ENCODE peak calls at places on chromosomes 7 and 10, in eight cellular contexts. P is heart right ventricle, V is GM23248, G is tibial nerve, K is adipocyte, N is upper lobe of left lung, J is body of pancreas, R is vagina. S is an unnamed sample. For H3K4me1, the result is how much of the 10 kb centered on the place peaks cover.

GRCh38 chr7:94514917-94515316 is 5.3 kb downstream of the CASD1 start:
- DNase-seq in P (no peak), V (no peak), G (no peak), K (no peak), N (no peak), J (no peak), R (no peak), S (no peak)

GRCh38 chr10:7458554-7458953 is 47.7 kb upstream of the SFMBT2 start:
- DNase-seq in P (no peak), V (peak), G (no peak), K (peak), N (no peak), J (no peak), R (no peak), S (no peak)

GRCh38 chr10:12252882-12253546 is 57.0 kb downstream of the CDC123 start:
- DNase-seq in P (no peak), V (peak), G (no peak), K (no peak), N (no peak), J (peak), R (no peak), S (no peak)

GRCh38 chr10:42984035-42984610 is 92.7 kb upstream of the RET start:
- DNase-seq in P (no peak), V (no peak), G (no peak), K (no peak), N (no peak), J (no peak), R (no peak), S (no peak)

GRCh38 chr7:34069676-34070075 is 164.3 kb downstream of the BMPER start:
- DNase-seq in P (no peak), V (peak), G (no peak), K (no peak), N (no peak), J (no peak), R (no peak), S (no peak)

GRCh38 chr7:128168667-128169210 is 72.3 kb upstream of the LEP start:
- DNase-seq in P (peak), V (peak), G (no peak), K (peak), N (no peak), J (peak), R (no peak), S (no peak)

GRCh38 chr7:140726304-140726703 is 29.8 kb downstream of the NDUFB2 start:
- DNase-seq in P (no peak), V (peak), G (no peak), K (peak), N (no peak), J (no peak), R (no peak), S (no peak)

GRCh38 chr10:69445094-69445493 is 6.2 kb upstream of the TSPAN15 start:
- DNase-seq in P (no peak), V (peak), G (no peak), K (no peak), N (no peak), J (no peak), R (no peak), S (no peak)

GRCh38 chr10:55500931-55501559 is 700.0 kb upstream of the PCDH15 start:
- DNase-seq in P (peak), V (peak), G (no peak), K (no peak), N (no peak), J (peak), R (no peak), S (no peak)

GRCh38 chr10:11396311-11396960 is 215.0 kb downstream of the USP6NL start:
- DNase-seq in P (no peak), V (no peak), G (no peak), K (no peak), N (no peak), J (no peak), R (no peak), S (no peak)

GRCh38 chr10:25393621-25394020 is 218.8 kb downstream of the GPR158 start:
- DNase-seq in P (no peak), V (no peak), G (no peak), K (no peak), N (no peak), J (no peak), R (no peak), S (no peak)

GRCh38 chr10:43256531-43257209 is 10.2 kb downstream of the RASGEF1A start:
- DNase-seq in P (no peak), V (no peak), G (no peak), K (no peak), N (peak), J (no peak), R (no peak), S (no peak)

GRCh38 chr7:99791021-99791420 is 7.0 kb upstream of the CYP3A4 start:
- DNase-seq in P (no peak), V (peak), G (no peak), K (no peak), N (no peak), J (no peak), R (peak), S (no peak)

GRCh38 chr7:139118803-139119485 is 9.4 kb upstream of the ZC3HAV1 start:
- DNase-seq in P (no peak), V (no peak), G (no peak), K (no peak), N (no peak), J (no peak), R (peak), S (no peak)

GRCh38 chr7:39979406-39980073 is 29.5 kb downstream of the CDK13 start:
- DNase-seq in P (no peak), V (no peak), G (no peak), K (no peak), N (no peak), J (no peak), R (no peak), S (peak)

GRCh38 chr10:124704428-124704805 is 39.8 kb downstream of the FAM53B start:
- DNase-seq in P (no peak), V (no peak), G (no peak), K (no peak), N (no peak), J (no peak), R (no peak), S (no peak)

GRCh38 chr10:124705021-124705740 is 39.0 kb downstream of the FAM53B start:
- DNase-seq in P (no peak), V (no peak), G (no peak), K (no peak), N (no peak), J (no peak), R (no peak), S (no peak)

GRCh38 chr10:124701881-124702656 is 42.1 kb downstream of the FAM53B start:
- DNase-seq in P (no peak), V (no peak), G (no peak), K (no peak), N (no peak), J (no peak), R (no peak), S (no peak)

GRCh38 chr10:124703372-124703771 is 40.8 kb downstream of the FAM53B start:
- DNase-seq in P (no peak), V (no peak), G (no peak), K (no peak), N (no peak), J (no peak), R (no peak), S (no peak)

DNA sequence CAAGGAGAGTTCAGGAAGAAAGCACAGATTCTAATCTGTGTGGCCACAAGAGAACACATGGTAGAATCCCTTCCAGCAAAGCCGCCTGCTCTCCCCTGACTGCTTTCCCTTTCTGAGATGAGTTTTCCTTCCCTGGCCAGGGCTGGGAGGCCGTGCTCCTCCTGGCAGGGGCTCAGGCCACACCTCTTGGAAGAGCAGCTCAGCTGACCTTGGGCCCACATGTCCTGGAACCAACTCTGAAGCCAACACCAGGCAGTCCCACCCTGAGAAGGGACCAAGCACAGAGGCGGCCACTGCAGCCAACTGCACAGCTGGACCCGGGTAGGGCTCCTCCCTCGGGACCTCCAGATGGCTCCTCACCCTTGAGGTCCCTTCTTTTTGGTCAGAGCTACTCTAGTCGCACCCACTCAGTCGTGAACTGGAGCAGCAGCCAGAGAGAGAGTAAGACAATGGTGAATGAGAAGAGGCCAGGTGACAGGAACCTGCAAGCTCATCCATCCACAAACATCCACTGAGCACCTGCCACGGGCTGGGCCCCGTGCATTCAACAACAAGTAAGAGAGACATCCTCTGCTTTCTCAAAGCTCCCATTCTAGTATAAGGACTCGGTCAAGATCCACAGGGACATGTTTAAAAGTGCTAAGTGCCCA is 40.3 kb downstream of the FAM53B start:
- DNase-seq in P (peak), V (no peak), G (peak), K (no peak), N (no peak), J (peak), R (no peak), S (no peak)
- H3K4me1 ChIP-seq in P (half or more), V (under half), G (under half), K (half or more), N (half or more), J (half or more), R (half or more), S (half or more)

GRCh38 chr10:80159166-80159888 is 26.8 kb downstream of the PLAC9 start:
- DNase-seq in P (no peak), V (no peak), G (no peak), K (no peak), N (no peak), J (no peak), R (no peak), S (no peak)

GRCh38 chr10:80160361-80161128 is 28.0 kb downstream of the PLAC9 start:
- DNase-seq in P (no peak), V (no peak), G (no peak), K (no peak), N (peak), J (no peak), R (no peak), S (no peak)

GRCh38 chr10:80157561-80157960 is 25.0 kb downstream of the PLAC9 start:
- DNase-seq in P (no peak), V (no peak), G (no peak), K (no peak), N (peak), J (no peak), R (no peak), S (no peak)

GRCh38 chr10:80158126-80158525 is 25.6 kb downstream of the PLAC9 start:
- DNase-seq in P (no peak), V (no peak), G (no peak), K (no peak), N (no peak), J (no peak), R (no peak), S (no peak)

GRCh38 chr10:80158598-80159127 is 26.1 kb downstream of the PLAC9 start:
- DNase-seq in P (peak), V (peak), G (peak), K (peak), N (peak), J (peak), R (peak), S (no peak)
- H3K4me1 ChIP-seq in P (under half), V (half or more), G (under half), K (half or more), N (under half), J (under half), R (half or more), S (under half)

GRCh38 chr7:141989996-141990395 is 5.7 kb upstream of the MGAM start:
- DNase-seq in P (no peak), V (no peak), G (no peak), K (no peak), N (no peak), J (no peak), R (no peak), S (no peak)
- H3K4me1 ChIP-seq in P (under half), V (under half), G (under half), K (under half), N (under half), J (under half), R (under half), S (under half)

GRCh38 chr10:79070611-79071534 is 2.1 kb downstream of the ZMIZ1 start:
- DNase-seq in P (peak), V (peak), G (peak), K (peak), N (peak), J (peak), R (peak), S (no peak)
- H3K4me1 ChIP-seq in P (half or more), V (under half), G (under half), K (under half), N (half or more), J (half or more), R (half or more), S (under half)

DNA sequence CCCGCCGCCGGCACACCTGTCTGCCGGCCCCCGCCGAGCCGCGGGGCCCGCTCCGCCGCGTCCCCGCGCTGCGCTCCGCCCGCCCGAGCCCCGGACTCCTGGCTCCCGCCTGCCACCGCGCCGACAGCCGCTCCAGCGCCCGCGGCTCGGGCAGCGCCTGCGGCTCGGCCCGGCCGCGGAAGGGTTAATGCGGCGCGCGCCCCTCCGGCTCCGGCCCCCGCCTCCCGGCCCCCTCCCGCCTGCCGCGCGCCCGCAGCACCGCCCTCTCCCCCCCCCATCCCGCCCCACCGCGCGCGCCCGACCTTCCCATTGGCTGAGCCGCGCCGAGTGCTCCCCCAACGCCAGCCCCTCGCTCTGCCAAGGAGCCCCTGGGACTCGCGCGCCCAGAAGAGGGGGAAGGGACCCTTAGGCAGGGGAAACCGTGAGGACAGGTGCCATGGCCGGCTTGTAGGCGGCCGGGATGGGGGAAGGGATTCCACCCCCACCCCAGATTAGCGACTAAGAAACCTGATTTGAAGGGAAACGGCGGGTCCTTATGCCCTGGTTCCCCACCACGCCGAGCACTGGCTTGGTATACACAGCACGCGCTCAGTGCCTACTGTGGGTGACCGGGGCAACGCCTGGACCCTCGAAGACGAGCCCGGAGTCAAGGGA is at the start of gene KCNH2:
- DNase-seq in P (peak), V (no peak), G (no peak), K (peak), N (peak), J (peak), R (no peak), S (peak)
- H3K4me1 ChIP-seq in P (under half), V (under half), G (under half), K (under half), N (under half), J (under half), R (under half), S (under half)

S was measured in effector memory CD4-positive, alpha-beta T cell.